ENCODE peak calls at places on chromosomes 5 and 9, in six cellular contexts. P is effector memory CD4-positive, alpha-beta T cell; I is CD8-positive, alpha-beta T cell; Q is MM.1S; N is mammary epithelial cell; E is hepatocyte. W is an unnamed sample.

GRCh38 chr9:120343416-120343815 is 236.6 kb downstream of the CDK5RAP2 start:
- DNase-seq in I (no peak), E (no peak), Q (no peak), P (no peak), N (no peak), W (no peak)

GRCh38 chr5:3905521-3905920 is 309.9 kb downstream of the IRX1 start:
- DNase-seq in N (no peak), E (no peak), Q (no peak), I (no peak), P (no peak), W (no peak)

GRCh38 chr5:172299916-172300439 is 16.4 kb upstream of the UBTD2 start:
- DNase-seq in Q (no peak), E (peak; percentile 27), N (peak; percentile 58), P (no peak), I (no peak), W (no peak)

GRCh38 chr5:78377056-78377717 is 16.8 kb downstream of the SCAMP1 start:
- DNase-seq in Q (no peak), E (no peak), P (no peak), N (peak; percentile 46), I (no peak), W (no peak)

GRCh38 chr9:3330792-3331420 is 194.9 kb downstream of the RFX3 start:
- DNase-seq in E (no peak), P (no peak), Q (no peak), N (peak; percentile 68), I (no peak), W (no peak)

GRCh38 chr9:95970356-95970755 is 94.9 kb downstream of the ERCC6L2 start:
- DNase-seq in N (no peak), I (no peak), P (no peak), Q (no peak), E (no peak), W (no peak)

GRCh38 chr9:37963936-37964739 is 60.2 kb upstream of the SLC25A51 start:
- DNase-seq in N (peak; percentile 91), Q (no peak), P (no peak), I (no peak), E (peak; percentile 84), W (no peak)

GRCh38 chr9:117656007-117656406 is 48.2 kb upstream of the TLR4 start:
- DNase-seq in I (no peak), P (no peak), E (no peak), N (no peak), Q (no peak), W (no peak)

GRCh38 chr9:135474915-135475314 is 4.7 kb upstream of the PPP1R26 start:
- DNase-seq in P (no peak), I (no peak), Q (peak; percentile 35), N (no peak), E (peak; percentile 57), W (no peak)

GRCh38 chr5:36441215-36441614 is 139.5 kb upstream of the RANBP3L start:
- DNase-seq in Q (no peak), I (no peak), E (no peak), P (no peak), N (no peak), W (no peak)

GRCh38 chr9:13140843-13141592 is 138.5 kb downstream of the MPDZ start:
- DNase-seq in N (no peak), Q (no peak), P (no peak), E (no peak), I (no peak), W (peak; percentile 51)

GRCh38 chr9:125361837-125362531 is 100.4 kb downstream of the GAPVD1 start:
- DNase-seq in E (peak; percentile 25), I (no peak), P (no peak), Q (no peak), N (no peak), W (no peak)

GRCh38 chr5:93433422-93433821 is 147.6 kb downstream of the NR2F1-AS1 start:
- DNase-seq in E (no peak), P (no peak), I (no peak), Q (no peak), N (peak; percentile 85), W (no peak)

GRCh38 chr9:108704156-108704852 is 151.5 kb downstream of the ACTL7B start:
- DNase-seq in P (no peak), E (no peak), N (no peak), I (no peak), Q (no peak), W (no peak)

GRCh38 chr9:72951520-72952393 is 1.1 kb downstream of the ALDH1A1 start:
- DNase-seq in P (no peak), Q (no peak), I (no peak), E (no peak), N (no peak), W (no peak)

GRCh38 chr5:96408276-96408777 is 24.7 kb downstream of the PCSK1 start:
- DNase-seq in Q (no peak), P (no peak), N (peak; percentile 80), E (no peak), I (no peak), W (no peak)

GRCh38 chr5:177093082-177093712 is 6.5 kb downstream of the FGFR4 start:
- DNase-seq in Q (no peak), P (no peak), I (no peak), E (no peak), N (no peak), W (no peak)

GRCh38 chr9:19050637-19051591 is 1.7 kb downstream of the RRAGA start:
- DNase-seq in E (no peak), P (no peak), I (no peak), Q (no peak), N (no peak), W (no peak)

GRCh38 chr5:15627109-15627508 is 127.1 kb downstream of the FBXL7 start:
- DNase-seq in Q (no peak), N (no peak), I (no peak), P (no peak), E (no peak), W (no peak)

GRCh38 chr9:38026021-38026809 is 42.8 kb downstream of the SHB start:
- DNase-seq in E (peak; percentile 75), I (no peak), Q (no peak), N (peak; percentile 90), P (no peak), W (no peak)

GRCh38 chr5:154764967-154765366 is 9.8 kb downstream of the LARP1 start:
- DNase-seq in E (no peak), N (no peak), I (no peak), P (no peak), Q (no peak), W (no peak)

GRCh38 chr5:154762700-154763099 is 7.5 kb downstream of the LARP1 start:
- DNase-seq in N (no peak), E (no peak), I (no peak), Q (no peak), P (no peak), W (no peak)

GRCh38 chr5:154765396-154765925 is 10.3 kb downstream of the LARP1 start:
- DNase-seq in Q (no peak), P (no peak), E (no peak), I (no peak), N (no peak), W (no peak)

GRCh38 chr5:154761062-154761740 is 6.0 kb downstream of the LARP1 start:
- DNase-seq in N (no peak), I (no peak), P (no peak), Q (peak; percentile 50), E (no peak), W (no peak)

DNA sequence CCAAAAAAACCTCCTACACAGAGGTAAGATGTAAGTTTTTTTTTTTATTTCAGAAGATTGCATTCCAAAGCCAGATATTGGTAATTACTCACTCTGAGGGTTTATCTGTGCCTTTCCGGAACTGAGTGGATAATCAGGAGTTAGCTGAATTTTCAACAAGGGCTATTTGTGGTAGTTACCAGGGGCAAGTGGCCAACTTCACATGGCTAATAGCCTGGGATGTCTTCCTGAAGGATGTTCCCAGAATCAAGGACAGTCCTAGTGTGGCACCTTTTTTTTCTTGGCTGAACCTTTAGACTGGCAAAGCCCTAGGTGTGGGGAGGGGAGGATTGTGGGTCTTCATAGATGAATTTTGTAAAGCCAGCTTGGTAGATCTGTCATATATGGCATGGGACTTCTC is 7.1 kb downstream of the LARP1 start:
- DNase-seq in I (no peak), N (no peak), Q (no peak), P (no peak), E (no peak), W (no peak)
- H3K27ac ChIP-seq in I (no peak overlapping the region), N (no peak overlapping the region), Q (no peak overlapping the region), P (no peak overlapping the region), E (no peak overlapping the region), W (no peak overlapping the region)

DNA sequence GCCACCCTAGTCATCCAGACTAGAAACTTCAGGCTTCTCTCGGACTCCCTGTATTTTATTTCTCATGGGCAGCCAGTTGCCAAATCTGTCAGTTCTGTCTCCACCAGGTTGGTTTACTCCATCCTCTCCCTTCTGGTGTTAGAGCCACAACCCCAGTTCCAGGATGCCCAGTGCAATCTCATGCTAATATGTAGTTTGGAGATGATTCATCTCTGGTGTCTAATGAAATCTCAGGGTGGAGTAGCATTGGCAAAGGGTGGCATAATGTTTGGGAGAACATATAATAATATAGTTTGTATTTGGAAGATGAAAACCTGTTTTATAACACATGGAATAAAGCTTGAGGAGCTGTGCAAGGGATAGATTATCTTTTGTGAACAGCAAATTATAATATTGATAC is 30.2 kb downstream of the SLC46A2 start:
- DNase-seq in N (peak; percentile 21), E (no peak), P (no peak), I (no peak), Q (no peak), W (no peak)
- H3K4me1 ChIP-seq in N (no peaks in the 10 kb centered on the region), E (no peaks in the 10 kb centered on the region), P (no peaks in the 10 kb centered on the region), I (no peaks in the 10 kb centered on the region), Q (no peaks in the 10 kb centered on the region), W (no peaks in the 10 kb centered on the region)

DNA sequence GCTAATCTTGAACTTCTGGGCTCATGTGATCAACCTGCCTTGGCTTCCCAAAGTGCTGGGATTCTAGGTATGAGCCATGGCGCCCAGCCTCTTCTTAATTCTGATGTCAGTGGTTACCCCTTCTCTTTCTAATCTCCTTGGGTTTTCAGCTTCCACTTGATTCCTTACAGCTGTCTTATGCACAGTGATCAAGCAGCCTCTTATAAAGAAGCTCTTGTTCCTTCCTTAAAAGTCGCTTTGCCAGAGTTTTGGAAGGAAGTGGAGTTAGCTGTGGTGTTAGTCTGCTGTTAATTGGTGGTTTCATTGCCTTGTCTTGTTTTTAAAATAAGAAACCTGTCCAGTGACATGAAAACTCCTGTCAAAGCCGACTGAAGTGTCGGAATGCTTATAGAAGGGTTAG is 128.1 kb upstream of the CACNA1B start:
- DNase-seq in P (no peak), N (no peak), E (no peak), I (no peak), Q (no peak), W (no peak)
- H3K36me3 ChIP-seq in P (peaks cover 47% of the 10 kb centered on the region), N (peaks cover 8% of the 10 kb centered on the region), E (no peaks in the 10 kb centered on the region), I (peaks cover 25% of the 10 kb centered on the region), Q (no peaks in the 10 kb centered on the region), W (peaks cover 6% of the 10 kb centered on the region)

DNA sequence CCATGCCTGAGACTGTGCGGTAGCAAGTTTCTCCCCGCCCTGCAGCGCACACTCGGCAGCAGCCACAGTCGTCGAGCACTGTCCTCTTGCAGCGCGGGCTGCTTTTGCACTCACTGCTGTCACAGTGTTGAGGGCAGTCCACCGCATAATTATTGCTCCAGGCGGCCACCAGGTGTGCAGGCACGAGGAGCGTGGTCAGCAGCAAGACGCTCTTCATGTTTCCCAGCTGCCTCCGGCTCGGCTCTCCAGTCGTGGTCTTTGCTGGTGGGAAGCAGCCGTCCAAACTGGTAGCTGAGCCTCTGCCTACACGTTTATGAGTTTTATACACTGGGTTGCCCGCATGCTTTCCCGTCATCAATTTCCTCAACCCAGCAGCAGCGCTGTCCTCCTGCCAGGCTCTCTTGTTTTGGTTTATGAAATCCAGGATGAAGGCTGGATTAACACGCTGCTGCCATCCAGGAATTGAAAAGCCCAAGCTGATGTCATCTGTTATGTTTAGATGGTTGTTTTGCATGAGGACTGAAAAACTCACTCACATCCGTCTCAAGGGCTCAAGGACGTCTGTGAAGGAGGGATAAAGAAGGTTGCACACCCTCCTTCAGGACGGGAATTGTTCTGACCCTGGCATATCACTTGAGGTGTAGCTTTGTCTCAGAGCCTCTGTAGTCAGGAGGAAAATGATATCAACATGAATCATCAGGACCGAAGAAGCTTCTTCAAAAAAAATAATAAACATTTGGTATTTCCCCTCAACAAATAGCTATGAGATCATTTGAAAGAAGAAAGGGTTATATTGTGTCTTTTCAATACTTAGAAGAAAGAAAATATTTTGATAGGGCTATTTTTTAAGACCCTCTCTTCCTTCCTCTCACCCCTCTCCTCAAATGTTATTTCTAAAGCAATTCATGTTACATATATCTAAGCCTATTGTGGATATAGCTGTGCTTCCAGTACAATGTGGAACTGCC is at the start of gene ESM1:
- DNase-seq in N (peak; percentile 71), I (no peak), Q (no peak), P (no peak), E (no peak), W (peak; percentile 32)
- H3K27ac ChIP-seq in N (no peak within 1 kb of the TSS), I (no peak within 1 kb of the TSS), Q (no peak within 1 kb of the TSS), P (no peak within 1 kb of the TSS), E (no peak within 1 kb of the TSS), W (no peak within 1 kb of the TSS)